ENCODE peak calls at places on chromosomes 16 and 17, in nine cellular contexts. One of them, this sample, is unnamed.
A peak's percentile ranks its signal among the peaks of the same experiment; 100 is the strongest.

GRCh38 chr17:56710986-56711385 is 117.5 kb downstream of the NOG start:
- DNase-seq in GM23338: no peak
- DNase-seq in HCT116: no peak
- DNase-seq in stomach: no peak
- DNase-seq in HepG2: no peak
- DNase-seq in prostate gland: no peak
- DNase-seq in esophagus muscularis mucosa: no peak
- DNase-seq in upper lobe of left lung: no peak
- DNase-seq in H1: no peak
- DNase-seq in this sample: no peak

GRCh38 chr17:82237746-82238561 is 9.1 kb downstream of the SLC16A3 start:
- DNase-seq in stomach: no peak
- DNase-seq in GM23338: no peak
- DNase-seq in HepG2: no peak
- DNase-seq in prostate gland: no peak
- DNase-seq in upper lobe of left lung: no peak
- DNase-seq in HCT116: no peak
- DNase-seq in esophagus muscularis mucosa: no peak
- DNase-seq in H1: no peak
- DNase-seq in this sample: peak; percentile 77

GRCh38 chr17:1989135-1989534 is 36.0 kb downstream of the RTN4RL1 start:
- DNase-seq in stomach: no peak
- DNase-seq in GM23338: no peak
- DNase-seq in esophagus muscularis mucosa: no peak
- DNase-seq in HepG2: no peak
- DNase-seq in prostate gland: no peak
- DNase-seq in HCT116: peak; percentile 12
- DNase-seq in H1: no peak
- DNase-seq in upper lobe of left lung: no peak
- DNase-seq in this sample: no peak

GRCh38 chr17:51214920-51215319 is 44.9 kb downstream of the MBTD1 start:
- DNase-seq in upper lobe of left lung: no peak
- DNase-seq in H1: no peak
- DNase-seq in prostate gland: no peak
- DNase-seq in HCT116: no peak
- DNase-seq in stomach: no peak
- DNase-seq in HepG2: no peak
- DNase-seq in GM23338: no peak
- DNase-seq in esophagus muscularis mucosa: no peak
- DNase-seq in this sample: no peak

GRCh38 chr17:80192268-80192667 is 22.4 kb downstream of the CARD14 start:
- DNase-seq in esophagus muscularis mucosa: no peak
- DNase-seq in prostate gland: peak; percentile 81
- DNase-seq in stomach: no peak
- DNase-seq in upper lobe of left lung: peak; percentile 30
- DNase-seq in GM23338: no peak
- DNase-seq in HCT116: no peak
- DNase-seq in H1: no peak
- DNase-seq in HepG2: peak; percentile 53
- DNase-seq in this sample: peak; percentile 80

GRCh38 chr17:7651959-7652658 is 1.4 kb downstream of the ATP1B2 start:
- DNase-seq in stomach: no peak
- DNase-seq in upper lobe of left lung: no peak
- DNase-seq in H1: no peak
- DNase-seq in HCT116: no peak
- DNase-seq in HepG2: no peak
- DNase-seq in esophagus muscularis mucosa: no peak
- DNase-seq in GM23338: peak; percentile 57
- DNase-seq in prostate gland: no peak
- DNase-seq in this sample: no peak

GRCh38 chr17:73232587-73233373 is 28.9 kb downstream of the CPSF4L start:
- DNase-seq in prostate gland: peak; percentile 21
- DNase-seq in HepG2: no peak
- DNase-seq in stomach: peak; percentile 54
- DNase-seq in GM23338: peak; percentile 63
- DNase-seq in H1: no peak
- DNase-seq in esophagus muscularis mucosa: no peak
- DNase-seq in upper lobe of left lung: peak; percentile 38
- DNase-seq in HCT116: no peak
- DNase-seq in this sample: peak; percentile 92

GRCh38 chr16:907819-908218 is 63.0 kb downstream of the LMF1 start:
- DNase-seq in GM23338: no peak
- DNase-seq in stomach: no peak
- DNase-seq in HCT116: no peak
- DNase-seq in H1: no peak
- DNase-seq in prostate gland: no peak
- DNase-seq in upper lobe of left lung: no peak
- DNase-seq in esophagus muscularis mucosa: no peak
- DNase-seq in HepG2: no peak
- DNase-seq in this sample: no peak

GRCh38 chr17:66304304-66305174 is 2.1 kb downstream of the PRKCA start:
- DNase-seq in stomach: no peak
- DNase-seq in HepG2: peak; percentile 49
- DNase-seq in upper lobe of left lung: no peak
- DNase-seq in H1: no peak
- DNase-seq in HCT116: no peak
- DNase-seq in esophagus muscularis mucosa: no peak
- DNase-seq in GM23338: peak; percentile 80
- DNase-seq in prostate gland: no peak
- DNase-seq in this sample: no peak

GRCh38 chr17:57350266-57350665 is 93.9 kb downstream of the MSI2 start:
- DNase-seq in prostate gland: no peak
- DNase-seq in HepG2: no peak
- DNase-seq in stomach: no peak
- DNase-seq in HCT116: no peak
- DNase-seq in upper lobe of left lung: no peak
- DNase-seq in H1: no peak
- DNase-seq in esophagus muscularis mucosa: no peak
- DNase-seq in GM23338: no peak
- DNase-seq in this sample: no peak

GRCh38 chr17:48759288-48759687 is 30.7 kb upstream of the HOXB13 start:
- DNase-seq in HepG2: no peak
- DNase-seq in GM23338: no peak
- DNase-seq in HCT116: no peak
- DNase-seq in prostate gland: no peak
- DNase-seq in stomach: no peak
- DNase-seq in esophagus muscularis mucosa: no peak
- DNase-seq in upper lobe of left lung: no peak
- DNase-seq in H1: no peak
- DNase-seq in this sample: no peak

GRCh38 chr16:85720319-85720637 is 30.6 kb downstream of the C16orf74 start:
- DNase-seq in HCT116: no peak
- DNase-seq in esophagus muscularis mucosa: no peak
- DNase-seq in upper lobe of left lung: no peak
- DNase-seq in prostate gland: peak; percentile 91
- DNase-seq in stomach: peak; percentile 47
- DNase-seq in H1: no peak
- DNase-seq in HepG2: peak; percentile 35
- DNase-seq in GM23338: no peak
- DNase-seq in this sample: no peak

GRCh38 chr16:4273858-4274291 is 1.1 kb upstream of the TFAP4 start:
- DNase-seq in HepG2: peak; percentile 32
- DNase-seq in H1: peak; percentile 82
- DNase-seq in esophagus muscularis mucosa: peak; percentile 93
- DNase-seq in upper lobe of left lung: peak; percentile 66
- DNase-seq in stomach: peak; percentile 62
- DNase-seq in prostate gland: peak; percentile 33
- DNase-seq in HCT116: peak; percentile 51
- DNase-seq in GM23338: peak; percentile 94
- DNase-seq in this sample: peak; percentile 89

GRCh38 chr17:22131740-22132139 is 439.4 kb downstream of the KCNJ18 start:
- DNase-seq in stomach: no peak
- DNase-seq in GM23338: no peak
- DNase-seq in esophagus muscularis mucosa: no peak
- DNase-seq in H1: no peak
- DNase-seq in prostate gland: no peak
- DNase-seq in HCT116: no peak
- DNase-seq in HepG2: no peak
- DNase-seq in upper lobe of left lung: no peak
- DNase-seq in this sample: no peak

GRCh38 chr16:74449470-74449869 is 28.2 kb upstream of the CLEC18B start:
- DNase-seq in upper lobe of left lung: peak; percentile 27
- DNase-seq in stomach: no peak
- DNase-seq in prostate gland: no peak
- DNase-seq in GM23338: no peak
- DNase-seq in HepG2: no peak
- DNase-seq in esophagus muscularis mucosa: no peak
- DNase-seq in HCT116: peak; percentile 49
- DNase-seq in H1: no peak
- DNase-seq in this sample: no peak

GRCh38 chr17:83109793-83110645 is 30.6 kb downstream of the METRNL start:
- DNase-seq in prostate gland: peak; percentile 89
- DNase-seq in HepG2: peak; percentile 79
- DNase-seq in H1: no peak
- DNase-seq in esophagus muscularis mucosa: peak; percentile 95
- DNase-seq in GM23338: no peak
- DNase-seq in HCT116: peak; percentile 76
- DNase-seq in upper lobe of left lung: peak; percentile 93
- DNase-seq in stomach: peak; percentile 89
- DNase-seq in this sample: no peak

GRCh38 chr16:3066440-3066748 is 954 bp downstream of the IL32 start:
- DNase-seq in stomach: no peak
- DNase-seq in upper lobe of left lung: no peak
- DNase-seq in HepG2: no peak
- DNase-seq in prostate gland: no peak
- DNase-seq in esophagus muscularis mucosa: no peak
- DNase-seq in GM23338: no peak
- DNase-seq in H1: no peak
- DNase-seq in HCT116: no peak
- DNase-seq in this sample: peak; percentile 69

GRCh38 chr16:75127713-75128415 is 11.3 kb upstream of the LDHD start:
- DNase-seq in upper lobe of left lung: no peak
- DNase-seq in prostate gland: no peak
- DNase-seq in HepG2: no peak
- DNase-seq in HCT116: no peak
- DNase-seq in stomach: no peak
- DNase-seq in GM23338: no peak
- DNase-seq in esophagus muscularis mucosa: no peak
- DNase-seq in H1: no peak
- DNase-seq in this sample: no peak

GRCh38 chr17:58335779-58336455 is 7.3 kb upstream of the TSPOAP1 start:
- DNase-seq in stomach: peak; percentile 53
- DNase-seq in upper lobe of left lung: peak; percentile 70
- DNase-seq in esophagus muscularis mucosa: no peak
- DNase-seq in HCT116: no peak
- DNase-seq in H1: no peak
- DNase-seq in prostate gland: no peak
- DNase-seq in GM23338: no peak
- DNase-seq in HepG2: peak; percentile 63
- DNase-seq in this sample: peak; percentile 90

GRCh38 chr16:14629612-14629918 is 495 bp downstream of the PARN start:
- DNase-seq in upper lobe of left lung: peak; percentile 39
- DNase-seq in GM23338: peak; percentile 63
- DNase-seq in HCT116: no peak
- DNase-seq in HepG2: no peak
- DNase-seq in esophagus muscularis mucosa: no peak
- DNase-seq in prostate gland: no peak
- DNase-seq in stomach: no peak
- DNase-seq in H1: no peak
- DNase-seq in this sample: no peak

GRCh38 chr16:81181013-81181720 is 57.3 kb upstream of the BCO1 start:
- DNase-seq in upper lobe of left lung: peak; percentile 68
- DNase-seq in HCT116: peak; percentile 93
- DNase-seq in stomach: peak; percentile 56
- DNase-seq in prostate gland: peak; percentile 58
- DNase-seq in GM23338: peak; percentile 98
- DNase-seq in HepG2: peak; percentile 98
- DNase-seq in H1: peak; percentile 81
- DNase-seq in esophagus muscularis mucosa: peak; percentile 94
- DNase-seq in this sample: no peak

GRCh38 chr16:57721356-57721755 is 14.2 kb upstream of the KATNB1 start:
- DNase-seq in HepG2: no peak
- DNase-seq in stomach: no peak
- DNase-seq in HCT116: no peak
- DNase-seq in prostate gland: no peak
- DNase-seq in GM23338: no peak
- DNase-seq in H1: no peak
- DNase-seq in esophagus muscularis mucosa: no peak
- DNase-seq in upper lobe of left lung: no peak
- DNase-seq in this sample: peak; percentile 33
- H3K4me1 ChIP-seq in HepG2: peaks cover 29% of the 10 kb centered on the region
- H3K4me1 ChIP-seq in stomach: no peaks in the 10 kb centered on the region
- H3K4me1 ChIP-seq in HCT116: no peaks in the 10 kb centered on the region
- H3K4me1 ChIP-seq in prostate gland: no peaks in the 10 kb centered on the region
- H3K4me1 ChIP-seq in GM23338: no peaks in the 10 kb centered on the region
- H3K4me1 ChIP-seq in H1: no peaks in the 10 kb centered on the region
- H3K4me1 ChIP-seq in esophagus muscularis mucosa: no peaks in the 10 kb centered on the region
- H3K4me1 ChIP-seq in upper lobe of left lung: no peaks in the 10 kb centered on the region
- H3K4me1 ChIP-seq in this sample: no peaks in the 10 kb centered on the region

GRCh38 chr17:77100009-77100408 is 40.8 kb upstream of the SEC14L1 start:
- DNase-seq in upper lobe of left lung: peak; percentile 84
- DNase-seq in stomach: peak; percentile 62
- DNase-seq in HCT116: no peak
- DNase-seq in prostate gland: no peak
- DNase-seq in H1: no peak
- DNase-seq in esophagus muscularis mucosa: no peak
- DNase-seq in HepG2: no peak
- DNase-seq in GM23338: no peak
- DNase-seq in this sample: peak; percentile 92
- TF ChIP-seq POLR2AphosphoS5 in upper lobe of left lung: peak; percentile 58
- TF ChIP-seq POLR2AphosphoS5 in stomach: peak; percentile 37
- TF ChIP-seq POLR2AphosphoS5 in HCT116: no peak
- TF ChIP-seq POLR2AphosphoS5 in prostate gland: no peak
- TF ChIP-seq POLR2AphosphoS5 in H1: no peak
- TF ChIP-seq POLR2AphosphoS5 in esophagus muscularis mucosa: peak; percentile 50
- TF ChIP-seq POLR2AphosphoS5 in HepG2: no peak
- TF ChIP-seq POLR2AphosphoS5 in GM23338: no peak
- TF ChIP-seq POLR2AphosphoS5 in this sample: peak; percentile 86

GRCh38 chr16:88430185-88430523 is 22.9 kb upstream of the ZFPM1 start:
- DNase-seq in GM23338: no peak
- DNase-seq in prostate gland: no peak
- DNase-seq in esophagus muscularis mucosa: no peak
- DNase-seq in stomach: no peak
- DNase-seq in HCT116: no peak
- DNase-seq in H1: no peak
- DNase-seq in HepG2: no peak
- DNase-seq in upper lobe of left lung: no peak
- DNase-seq in this sample: no peak
- H3K4me3 ChIP-seq in GM23338: peak overlapping the region; percentile 17
- H3K4me3 ChIP-seq in prostate gland: peak overlapping the region; percentile 32
- H3K4me3 ChIP-seq in esophagus muscularis mucosa: peak overlapping the region; percentile 45
- H3K4me3 ChIP-seq in stomach: peak overlapping the region; percentile 42
- H3K4me3 ChIP-seq in HCT116: no peak overlapping the region
- H3K4me3 ChIP-seq in H1: peak overlapping the region; percentile 27
- H3K4me3 ChIP-seq in HepG2: no peak overlapping the region
- H3K4me3 ChIP-seq in upper lobe of left lung: peak overlapping the region; percentile 54
- H3K4me3 ChIP-seq in this sample: peak overlapping the region; percentile 55

DNA sequence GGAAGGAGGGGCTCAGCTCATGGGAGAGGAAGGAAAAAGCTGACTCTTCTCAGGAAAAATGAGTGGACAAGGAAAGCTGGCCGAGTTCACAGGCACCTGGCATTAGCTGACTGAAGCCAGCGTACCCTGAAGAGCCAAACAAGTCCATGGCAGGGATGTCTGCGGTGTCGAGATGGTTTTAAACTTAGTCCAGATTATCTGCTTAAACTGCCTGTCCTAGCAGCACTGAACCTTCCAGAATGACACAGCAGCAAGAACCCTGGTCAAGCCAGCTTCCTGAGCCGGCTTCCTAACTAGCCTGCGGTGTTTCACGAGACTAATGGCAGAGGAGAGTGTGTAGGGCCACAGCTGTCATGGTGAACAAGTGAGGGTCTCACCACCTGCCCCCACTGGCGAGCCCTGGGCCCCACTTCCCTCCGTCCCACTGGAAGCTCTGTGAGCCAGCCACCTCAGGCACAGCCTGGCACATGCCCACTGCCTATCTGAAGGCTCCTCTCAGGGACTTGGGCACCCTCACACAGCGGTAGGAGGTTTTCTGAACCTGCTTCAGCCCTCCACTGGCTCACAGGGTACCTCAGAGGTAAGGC is 28.8 kb upstream of the MTSS2 start:
- DNase-seq in esophagus muscularis mucosa: no peak
- DNase-seq in GM23338: no peak
- DNase-seq in HepG2: no peak
- DNase-seq in stomach: no peak
- DNase-seq in prostate gland: no peak
- DNase-seq in HCT116: no peak
- DNase-seq in upper lobe of left lung: no peak
- DNase-seq in H1: no peak
- DNase-seq in this sample: no peak
- H3K4me1 ChIP-seq in esophagus muscularis mucosa: peaks cover 33% of the 10 kb centered on the region
- H3K4me1 ChIP-seq in GM23338: peaks cover 32% of the 10 kb centered on the region
- H3K4me1 ChIP-seq in HepG2: peaks cover 70% of the 10 kb centered on the region
- H3K4me1 ChIP-seq in stomach: peaks cover 37% of the 10 kb centered on the region
- H3K4me1 ChIP-seq in prostate gland: peaks cover 18% of the 10 kb centered on the region
- H3K4me1 ChIP-seq in HCT116: peaks cover 16% of the 10 kb centered on the region
- H3K4me1 ChIP-seq in upper lobe of left lung: peaks cover 50% of the 10 kb centered on the region
- H3K4me1 ChIP-seq in H1: peaks cover 13% of the 10 kb centered on the region
- H3K4me1 ChIP-seq in this sample: peaks cover 41% of the 10 kb centered on the region

This sample was measured in spleen.